ENCODE peak calls at places on chromosomes 6 and 20, in four cellular contexts. One of them, this sample, is unnamed.

GRCh38 chr20:5024103-5024502 is 22.8 kb upstream of the SLC23A2 start:
- DNase-seq in OCI-LY7: no peak
- DNase-seq in small intestine: no peak
- DNase-seq in GM20000: no peak
- DNase-seq in this sample: no peak

GRCh38 chr6:139448094-139448649 is 73.7 kb upstream of the CITED2 start:
- DNase-seq in OCI-LY7: no peak
- DNase-seq in small intestine: no peak
- DNase-seq in GM20000: peak
- DNase-seq in this sample: no peak

GRCh38 chr6:166625356-166625755 is 1.7 kb downstream of the RPS6KA2 start:
- DNase-seq in OCI-LY7: no peak
- DNase-seq in small intestine: no peak
- DNase-seq in GM20000: no peak
- DNase-seq in this sample: no peak

GRCh38 chr6:22333802-22334201 is 37.0 kb upstream of the PRL start:
- DNase-seq in OCI-LY7: no peak
- DNase-seq in small intestine: no peak
- DNase-seq in GM20000: no peak
- DNase-seq in this sample: no peak

GRCh38 chr20:11838076-11838636 is 79.5 kb upstream of the BTBD3 start:
- DNase-seq in OCI-LY7: no peak
- DNase-seq in small intestine: no peak
- DNase-seq in GM20000: no peak
- DNase-seq in this sample: no peak

GRCh38 chr20:44646023-44646640 is 5.4 kb downstream of the ADA start:
- DNase-seq in OCI-LY7: peak
- DNase-seq in small intestine: no peak
- DNase-seq in GM20000: peak
- DNase-seq in this sample: no peak

GRCh38 chr6:106979435-106979884 is 4.9 kb upstream of the CD24 start:
- DNase-seq in OCI-LY7: peak
- DNase-seq in small intestine: peak
- DNase-seq in GM20000: peak
- DNase-seq in this sample: peak

GRCh38 chr6:136161950-136162349 is 88.2 kb downstream of the MTFR2 start:
- DNase-seq in OCI-LY7: no peak
- DNase-seq in small intestine: no peak
- DNase-seq in GM20000: no peak
- DNase-seq in this sample: no peak

GRCh38 chr20:49562341-49563014 is 5.5 kb downstream of the PTGIS start:
- DNase-seq in OCI-LY7: no peak
- DNase-seq in small intestine: no peak
- DNase-seq in GM20000: no peak
- DNase-seq in this sample: no peak

GRCh38 chr20:4766631-4767030 is 44.9 kb downstream of the PRND start:
- DNase-seq in OCI-LY7: no peak
- DNase-seq in small intestine: no peak
- DNase-seq in GM20000: no peak
- DNase-seq in this sample: no peak

GRCh38 chr6:112366695-112367546 is 19.8 kb downstream of the RFPL4B start:
- DNase-seq in OCI-LY7: no peak
- DNase-seq in small intestine: no peak
- DNase-seq in GM20000: no peak
- DNase-seq in this sample: no peak

GRCh38 chr20:11231742-11232141 is 557.9 kb upstream of the JAG1 start:
- DNase-seq in OCI-LY7: no peak
- DNase-seq in small intestine: no peak
- DNase-seq in GM20000: no peak
- DNase-seq in this sample: no peak

GRCh38 chr20:45449528-45449927 is 20.0 kb upstream of the WFDC2 start:
- DNase-seq in OCI-LY7: no peak
- DNase-seq in small intestine: no peak
- DNase-seq in GM20000: no peak
- DNase-seq in this sample: no peak

This sample was measured in stimulated activated naive CD4-positive, alpha-beta T cell.